ENCODE peak calls at places on chromosomes 13 and 19, in eight cellular contexts. One of them, this sample, is unnamed. For H3K36me3, the result is how much of the 10 kb centered on the place peaks cover.

GRCh38 chr13:48066310-48066989 is 28.5 kb downstream of the MED4 start:
- DNase-seq in body of pancreas: no peak
- DNase-seq in astrocyte: peak
- DNase-seq in ascending aorta: no peak
- DNase-seq in gastrocnemius medialis: no peak
- DNase-seq in psoas muscle: no peak
- DNase-seq in brain microvascular endothelial cell: no peak
- DNase-seq in lung: no peak
- DNase-seq in this sample: no peak

GRCh38 chr13:100898431-100898830 is 223.8 kb upstream of the TMTC4 start:
- DNase-seq in gastrocnemius medialis: no peak
- DNase-seq in lung: no peak
- DNase-seq in ascending aorta: no peak
- DNase-seq in astrocyte: no peak
- DNase-seq in body of pancreas: no peak
- DNase-seq in brain microvascular endothelial cell: no peak
- DNase-seq in psoas muscle: no peak
- DNase-seq in this sample: no peak

GRCh38 chr19:33469171-33470039 is 52.2 kb downstream of the PEPD start:
- DNase-seq in psoas muscle: no peak
- DNase-seq in body of pancreas: no peak
- DNase-seq in brain microvascular endothelial cell: no peak
- DNase-seq in ascending aorta: peak
- DNase-seq in lung: no peak
- DNase-seq in astrocyte: no peak
- DNase-seq in gastrocnemius medialis: no peak
- DNase-seq in this sample: no peak

GRCh38 chr19:28242317-28242927 is 970.5 kb downstream of the UQCRFS1 start:
- DNase-seq in gastrocnemius medialis: no peak
- DNase-seq in ascending aorta: no peak
- DNase-seq in lung: no peak
- DNase-seq in astrocyte: no peak
- DNase-seq in psoas muscle: no peak
- DNase-seq in brain microvascular endothelial cell: peak
- DNase-seq in body of pancreas: peak
- DNase-seq in this sample: no peak

GRCh38 chr13:73687087-73687486 is 447.1 kb downstream of the KLF12 start:
- DNase-seq in psoas muscle: no peak
- DNase-seq in brain microvascular endothelial cell: no peak
- DNase-seq in body of pancreas: no peak
- DNase-seq in lung: no peak
- DNase-seq in astrocyte: no peak
- DNase-seq in gastrocnemius medialis: no peak
- DNase-seq in ascending aorta: no peak
- DNase-seq in this sample: no peak

GRCh38 chr13:44172411-44172810 is 201.2 kb upstream of the SERP2 start:
- DNase-seq in body of pancreas: no peak
- DNase-seq in astrocyte: no peak
- DNase-seq in psoas muscle: no peak
- DNase-seq in ascending aorta: no peak
- DNase-seq in gastrocnemius medialis: no peak
- DNase-seq in brain microvascular endothelial cell: no peak
- DNase-seq in lung: peak
- DNase-seq in this sample: no peak

GRCh38 chr19:46125447-46125846 is 959 bp upstream of the IGFL3 start:
- DNase-seq in psoas muscle: no peak
- DNase-seq in gastrocnemius medialis: no peak
- DNase-seq in ascending aorta: no peak
- DNase-seq in lung: no peak
- DNase-seq in astrocyte: no peak
- DNase-seq in body of pancreas: no peak
- DNase-seq in brain microvascular endothelial cell: no peak
- DNase-seq in this sample: no peak

GRCh38 chr19:34178276-34178614 is 5.9 kb downstream of the LSM14A start:
- DNase-seq in astrocyte: no peak
- DNase-seq in gastrocnemius medialis: no peak
- DNase-seq in brain microvascular endothelial cell: no peak
- DNase-seq in ascending aorta: no peak
- DNase-seq in lung: no peak
- DNase-seq in body of pancreas: no peak
- DNase-seq in psoas muscle: no peak
- DNase-seq in this sample: no peak

GRCh38 chr13:107992542-107992941 is 222.8 kb downstream of the LIG4 start:
- DNase-seq in body of pancreas: no peak
- DNase-seq in astrocyte: no peak
- DNase-seq in psoas muscle: no peak
- DNase-seq in ascending aorta: no peak
- DNase-seq in gastrocnemius medialis: no peak
- DNase-seq in brain microvascular endothelial cell: no peak
- DNase-seq in lung: no peak
- DNase-seq in this sample: no peak

GRCh38 chr13:43574601-43575000 is 212.2 kb downstream of the ENOX1 start:
- DNase-seq in brain microvascular endothelial cell: no peak
- DNase-seq in astrocyte: peak
- DNase-seq in psoas muscle: no peak
- DNase-seq in lung: no peak
- DNase-seq in gastrocnemius medialis: no peak
- DNase-seq in ascending aorta: no peak
- DNase-seq in body of pancreas: no peak
- DNase-seq in this sample: no peak

GRCh38 chr13:41751277-41751676 is 209.6 kb downstream of the VWA8 start:
- DNase-seq in body of pancreas: peak
- DNase-seq in ascending aorta: no peak
- DNase-seq in brain microvascular endothelial cell: peak
- DNase-seq in lung: no peak
- DNase-seq in psoas muscle: no peak
- DNase-seq in gastrocnemius medialis: no peak
- DNase-seq in astrocyte: peak
- DNase-seq in this sample: no peak

GRCh38 chr19:27777242-27777641 is 1435.7 kb downstream of the UQCRFS1 start:
- DNase-seq in lung: no peak
- DNase-seq in psoas muscle: no peak
- DNase-seq in gastrocnemius medialis: no peak
- DNase-seq in ascending aorta: no peak
- DNase-seq in body of pancreas: no peak
- DNase-seq in astrocyte: no peak
- DNase-seq in brain microvascular endothelial cell: no peak
- DNase-seq in this sample: no peak

GRCh38 chr13:112777637-112778406 is 88.0 kb downstream of the ATP11A start:
- DNase-seq in gastrocnemius medialis: no peak
- DNase-seq in astrocyte: no peak
- DNase-seq in psoas muscle: no peak
- DNase-seq in lung: no peak
- DNase-seq in brain microvascular endothelial cell: no peak
- DNase-seq in ascending aorta: peak
- DNase-seq in body of pancreas: no peak
- DNase-seq in this sample: no peak

GRCh38 chr13:23743269-23743668 is 145.9 kb downstream of the MIPEP start:
- DNase-seq in ascending aorta: no peak
- DNase-seq in psoas muscle: no peak
- DNase-seq in astrocyte: no peak
- DNase-seq in body of pancreas: no peak
- DNase-seq in gastrocnemius medialis: no peak
- DNase-seq in brain microvascular endothelial cell: no peak
- DNase-seq in lung: no peak
- DNase-seq in this sample: no peak

GRCh38 chr13:40776681-40777165 is 5.7 kb upstream of the MRPS31 start:
- DNase-seq in lung: peak
- DNase-seq in brain microvascular endothelial cell: peak
- DNase-seq in ascending aorta: no peak
- DNase-seq in body of pancreas: peak
- DNase-seq in gastrocnemius medialis: no peak
- DNase-seq in psoas muscle: no peak
- DNase-seq in astrocyte: peak
- DNase-seq in this sample: no peak

GRCh38 chr13:37833411-37833810 is 36.2 kb downstream of the TRPC4 start:
- DNase-seq in lung: no peak
- DNase-seq in body of pancreas: no peak
- DNase-seq in brain microvascular endothelial cell: no peak
- DNase-seq in gastrocnemius medialis: no peak
- DNase-seq in psoas muscle: no peak
- DNase-seq in astrocyte: no peak
- DNase-seq in ascending aorta: no peak
- DNase-seq in this sample: no peak

GRCh38 chr13:28301839-28302238 is 163.5 kb downstream of the PAN3 start:
- DNase-seq in brain microvascular endothelial cell: no peak
- DNase-seq in ascending aorta: no peak
- DNase-seq in body of pancreas: no peak
- DNase-seq in lung: no peak
- DNase-seq in gastrocnemius medialis: no peak
- DNase-seq in astrocyte: no peak
- DNase-seq in psoas muscle: no peak
- DNase-seq in this sample: no peak
- H3K36me3 ChIP-seq in brain microvascular endothelial cell: under half
- H3K36me3 ChIP-seq in ascending aorta: under half
- H3K36me3 ChIP-seq in body of pancreas: under half
- H3K36me3 ChIP-seq in lung: under half
- H3K36me3 ChIP-seq in gastrocnemius medialis: under half
- H3K36me3 ChIP-seq in astrocyte: under half
- H3K36me3 ChIP-seq in psoas muscle: under half
- H3K36me3 ChIP-seq in this sample: under half

GRCh38 chr19:37313335-37313627 is 57.6 kb upstream of the ZNF527 start:
- DNase-seq in body of pancreas: no peak
- DNase-seq in gastrocnemius medialis: no peak
- DNase-seq in lung: no peak
- DNase-seq in ascending aorta: no peak
- DNase-seq in brain microvascular endothelial cell: no peak
- DNase-seq in astrocyte: no peak
- DNase-seq in psoas muscle: no peak
- DNase-seq in this sample: no peak

DNA sequence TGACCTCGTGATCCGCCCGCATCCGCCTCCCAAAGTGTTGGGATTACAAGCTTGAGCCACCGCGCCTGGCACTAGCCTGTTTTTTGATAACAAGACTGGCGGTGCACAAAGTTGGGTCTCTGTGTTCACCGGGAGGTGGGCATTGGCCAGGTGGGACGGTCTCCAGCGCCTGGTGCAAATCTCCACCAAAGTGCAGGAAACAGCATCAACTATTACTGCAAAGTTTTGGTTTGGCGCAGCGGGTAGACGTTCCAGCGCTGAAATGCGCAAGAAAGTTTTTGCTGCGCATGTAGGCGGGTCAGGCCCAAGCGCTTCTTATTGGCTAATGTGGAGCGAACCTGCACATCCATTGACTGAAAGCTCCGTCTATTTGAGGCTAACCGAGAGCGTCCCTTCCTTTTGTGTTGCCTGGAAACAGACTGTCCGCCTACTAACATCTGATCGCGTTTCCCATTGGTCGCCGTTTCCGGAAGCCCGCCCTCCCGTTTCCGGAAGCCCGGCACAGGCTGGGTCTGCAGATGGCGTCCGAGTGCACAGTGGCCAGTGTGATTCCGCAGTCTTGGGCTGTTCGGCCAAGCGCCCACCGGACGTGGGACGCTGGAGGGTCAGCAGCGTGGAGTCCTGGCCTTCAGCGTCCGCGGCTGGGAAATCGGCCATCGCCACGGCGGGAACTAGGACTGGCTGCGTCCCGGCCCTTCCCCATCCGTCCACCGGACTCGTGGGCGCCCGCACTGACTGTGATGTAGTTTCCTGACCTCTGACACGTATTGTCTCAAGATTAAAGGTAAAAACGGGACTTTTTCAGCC is 53.3 kb upstream of the ZNF527 start:
- DNase-seq in body of pancreas: peak
- DNase-seq in gastrocnemius medialis: peak
- DNase-seq in brain microvascular endothelial cell: peak
- DNase-seq in lung: peak
- DNase-seq in psoas muscle: peak
- DNase-seq in ascending aorta: peak
- DNase-seq in astrocyte: peak
- DNase-seq in this sample: peak
- TF ChIP-seq CTCF in body of pancreas: peak
- TF ChIP-seq CTCF in gastrocnemius medialis: no peak
- TF ChIP-seq CTCF in brain microvascular endothelial cell: peak
- TF ChIP-seq CTCF in lung: peak
- TF ChIP-seq CTCF in psoas muscle: peak
- TF ChIP-seq CTCF in ascending aorta: no peak
- TF ChIP-seq CTCF in astrocyte: no peak
- TF ChIP-seq CTCF in this sample: peak

GRCh38 chr19:2331601-2332246 is 3.2 kb downstream of the SPPL2B start:
- DNase-seq in body of pancreas: no peak
- DNase-seq in ascending aorta: no peak
- DNase-seq in astrocyte: no peak
- DNase-seq in psoas muscle: no peak
- DNase-seq in brain microvascular endothelial cell: no peak
- DNase-seq in lung: no peak
- DNase-seq in gastrocnemius medialis: no peak
- DNase-seq in this sample: no peak
- H3K36me3 ChIP-seq in body of pancreas: under half
- H3K36me3 ChIP-seq in ascending aorta: under half
- H3K36me3 ChIP-seq in astrocyte: under half
- H3K36me3 ChIP-seq in psoas muscle: under half
- H3K36me3 ChIP-seq in brain microvascular endothelial cell: under half
- H3K36me3 ChIP-seq in lung: under half
- H3K36me3 ChIP-seq in gastrocnemius medialis: under half
- H3K36me3 ChIP-seq in this sample: under half

GRCh38 chr19:18300930-18301717 is 19.7 kb upstream of the JUND start:
- DNase-seq in gastrocnemius medialis: peak
- DNase-seq in astrocyte: peak
- DNase-seq in lung: peak
- DNase-seq in brain microvascular endothelial cell: peak
- DNase-seq in body of pancreas: peak
- DNase-seq in ascending aorta: peak
- DNase-seq in psoas muscle: peak
- DNase-seq in this sample: peak

GRCh38 chr19:18297308-18297707 is 15.9 kb upstream of the JUND start:
- DNase-seq in psoas muscle: no peak
- DNase-seq in body of pancreas: no peak
- DNase-seq in brain microvascular endothelial cell: no peak
- DNase-seq in astrocyte: no peak
- DNase-seq in lung: no peak
- DNase-seq in gastrocnemius medialis: no peak
- DNase-seq in ascending aorta: no peak
- DNase-seq in this sample: no peak

GRCh38 chr19:18301718-18302111 is 20.3 kb upstream of the JUND start:
- DNase-seq in gastrocnemius medialis: no peak
- DNase-seq in psoas muscle: no peak
- DNase-seq in body of pancreas: no peak
- DNase-seq in brain microvascular endothelial cell: no peak
- DNase-seq in astrocyte: no peak
- DNase-seq in lung: no peak
- DNase-seq in ascending aorta: no peak
- DNase-seq in this sample: no peak

GRCh38 chr19:18299654-18300053 is 18.2 kb upstream of the JUND start:
- DNase-seq in astrocyte: no peak
- DNase-seq in lung: no peak
- DNase-seq in psoas muscle: no peak
- DNase-seq in body of pancreas: no peak
- DNase-seq in gastrocnemius medialis: no peak
- DNase-seq in ascending aorta: no peak
- DNase-seq in brain microvascular endothelial cell: no peak
- DNase-seq in this sample: no peak

DNA sequence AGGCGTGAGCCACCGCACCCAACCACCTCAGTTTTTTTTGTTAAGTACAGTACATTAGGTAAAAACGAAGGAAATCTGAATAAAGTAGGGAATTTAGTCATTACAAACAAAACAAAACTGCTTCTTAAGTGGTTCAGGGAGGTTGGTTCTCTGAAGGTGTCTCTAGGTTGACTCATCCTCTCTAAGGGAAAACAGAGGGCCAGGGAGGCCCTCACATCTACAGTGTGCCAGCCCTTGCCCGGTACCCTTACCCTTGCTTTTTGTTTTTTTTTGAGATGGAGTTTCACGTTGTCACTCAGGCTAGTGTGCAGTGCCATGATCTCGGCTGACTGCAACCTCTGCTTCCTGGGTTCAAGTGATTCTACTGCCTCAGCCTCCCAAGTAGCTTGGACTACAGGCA is 17.2 kb upstream of the JUND start:
- DNase-seq in ascending aorta: no peak
- DNase-seq in lung: no peak
- DNase-seq in astrocyte: no peak
- DNase-seq in brain microvascular endothelial cell: no peak
- DNase-seq in psoas muscle: no peak
- DNase-seq in body of pancreas: no peak
- DNase-seq in gastrocnemius medialis: no peak
- DNase-seq in this sample: no peak
- TF ChIP-seq CTCF in ascending aorta: no peak
- TF ChIP-seq CTCF in lung: no peak
- TF ChIP-seq CTCF in astrocyte: no peak
- TF ChIP-seq CTCF in brain microvascular endothelial cell: no peak
- TF ChIP-seq CTCF in psoas muscle: no peak
- TF ChIP-seq CTCF in body of pancreas: no peak
- TF ChIP-seq CTCF in gastrocnemius medialis: no peak
- TF ChIP-seq CTCF in this sample: no peak

This sample was measured in BJ.